ENCODE peak calls at places on chromosomes 7 and 10, in six cellular contexts. T, R, N, C, D and B are unnamed samples.

GRCh38 chr7:115561341-115562110 is 469.0 kb downstream of the TFEC start:
- DNase-seq in R (no peak), T (no peak), C (no peak), D (no peak), N (no peak), B (no peak)

GRCh38 chr10:34507217-34507616 is 307.9 kb downstream of the PARD3 start:
- DNase-seq in N (no peak), R (no peak), D (no peak), T (peak; percentile 76), C (no peak), B (no peak)

GRCh38 chr7:106057962-106058901 is 53.9 kb downstream of the SYPL1 start:
- DNase-seq in C (no peak), R (peak; percentile 84), T (no peak), D (peak; percentile 96), N (no peak), B (peak; percentile 59)

GRCh38 chr7:140358771-140359095 is 39.6 kb downstream of the SLC37A3 start:
- DNase-seq in R (no peak), N (no peak), D (no peak), T (no peak), C (no peak), B (no peak)

GRCh38 chr10:110783509-110784103 is 88.1 kb upstream of the PDCD4 start:
- DNase-seq in C (no peak), N (no peak), R (no peak), T (no peak), D (no peak), B (no peak)

GRCh38 chr10:16748749-16749148 is 68.5 kb downstream of the RSU1 start:
- DNase-seq in T (no peak), C (no peak), D (no peak), R (no peak), N (no peak), B (no peak)

GRCh38 chr7:71444130-71444529 is 312.2 kb downstream of the GALNT17 start:
- DNase-seq in T (no peak), D (no peak), C (no peak), N (no peak), R (no peak), B (no peak)

GRCh38 chr7:1767524-1767923 is 97.4 kb downstream of the ELFN1 start:
- DNase-seq in D (no peak), C (no peak), R (no peak), T (no peak), N (no peak), B (no peak)

GRCh38 chr7:152869677-152870051 is 110.1 kb downstream of the ACTR3B start:
- DNase-seq in T (no peak), R (no peak), C (no peak), D (no peak), N (no peak), B (no peak)

GRCh38 chr10:30349967-30350735 is 1.1 kb upstream of the MTPAP start:
- DNase-seq in N (no peak), D (no peak), T (no peak), R (no peak), C (no peak), B (no peak)

GRCh38 chr10:76396126-76396525 is 964.7 kb downstream of the LRMDA start:
- DNase-seq in T (no peak), R (no peak), N (no peak), D (no peak), C (no peak), B (no peak)

GRCh38 chr10:21524526-21525366 is 736 bp downstream of the SKIDA1 start:
- DNase-seq in C (peak; percentile 41), D (no peak), R (no peak), N (no peak), T (peak; percentile 70), B (no peak)

GRCh38 chr7:47952224-47952623 is 4.0 kb upstream of the PKD1L1 start:
- DNase-seq in N (no peak), D (no peak), C (no peak), T (no peak), R (no peak), B (no peak)

GRCh38 chr10:112137381-112137987 is 46.1 kb downstream of the GPAM start:
- DNase-seq in T (peak; percentile 10), N (no peak), C (peak; percentile 64), D (peak; percentile 95), R (peak; percentile 40), B (peak; percentile 47)

GRCh38 chr10:116765549-116766162 is 23.3 kb upstream of the HSPA12A start:
- DNase-seq in R (no peak), N (no peak), D (no peak), T (no peak), C (no peak), B (no peak)

GRCh38 chr7:157394246-157395191 is 57.7 kb downstream of the DNAJB6 start:
- DNase-seq in C (no peak), T (no peak), N (no peak), D (no peak), R (no peak), B (no peak)

GRCh38 chr10:115936926-115937755 is 335.9 kb downstream of the GFRA1 start:
- DNase-seq in N (no peak), D (no peak), T (no peak), R (no peak), C (no peak), B (no peak)

GRCh38 chr10:132563485-132564248 is 26.1 kb downstream of the INPP5A start:
- DNase-seq in C (no peak), R (no peak), N (no peak), D (no peak), T (no peak), B (no peak)

GRCh38 chr10:47076949-47077348 is 165.7 kb downstream of the PTPN20 start:
- DNase-seq in N (no peak), C (no peak), R (no peak), D (no peak), T (no peak), B (no peak)

GRCh38 chr10:50510517-50511473 is 113.0 kb downstream of the SGMS1 start:
- DNase-seq in C (no peak), N (no peak), R (no peak), T (no peak), D (no peak), B (no peak)

GRCh38 chr7:151429555-151430331 is 10.2 kb downstream of the CRYGN start:
- DNase-seq in C (no peak), R (no peak), T (no peak), N (no peak), D (peak; percentile 62), B (peak; percentile 63)

GRCh38 chr10:15208221-15208620 is 39.7 kb upstream of the NMT2 start:
- DNase-seq in N (no peak), T (no peak), D (peak; percentile 17), R (no peak), C (no peak), B (no peak)

GRCh38 chr10:128751851-128752250 is 625.6 kb upstream of the MKI67 start:
- DNase-seq in C (no peak), N (no peak), D (no peak), T (no peak), R (no peak), B (no peak)

GRCh38 chr10:50992972-50993766 is 81.1 kb upstream of the PRKG1 start:
- DNase-seq in D (no peak), C (no peak), T (no peak), N (no peak), R (no peak), B (no peak)

GRCh38 chr10:34731885-34732701 is 83.0 kb downstream of the PARD3 start:
- DNase-seq in N (no peak), C (no peak), R (no peak), D (no peak), T (no peak), B (no peak)

GRCh38 chr10:33291053-33291592 is 43.3 kb downstream of the NRP1 start:
- DNase-seq in T (no peak), C (no peak), R (no peak), D (no peak), N (no peak), B (no peak)

GRCh38 chr7:131836733-131837132 is 280.3 kb upstream of the PODXL start:
- DNase-seq in N (no peak), T (no peak), R (no peak), C (no peak), D (no peak), B (no peak)

GRCh38 chr10:42960491-42961155 is 116.2 kb upstream of the RET start:
- DNase-seq in C (no peak), T (no peak), D (peak; percentile 55), R (no peak), N (no peak), B (no peak)

GRCh38 chr10:98886686-98887085 is 349.0 kb downstream of the HPSE2 start:
- DNase-seq in R (no peak), D (no peak), N (no peak), T (no peak), C (no peak), B (no peak)

GRCh38 chr7:134828361-134828760 is 48.9 kb downstream of the CALD1 start:
- DNase-seq in C (no peak), N (no peak), D (no peak), T (no peak), R (no peak), B (no peak)